ENCODE peak calls at places on chromosomes 2 and 18, in eight cellular contexts. P is A549, Z is colonic mucosa, O is GM12864, D is GM20000, B is foreskin fibroblast, V is choroid plexus epithelial cell, J is PC-3. M is an unnamed sample.
A peak's percentile ranks its signal among the peaks of the same experiment; 100 is the strongest.

GRCh38 chr18:63078471-63078870 is 241.1 kb downstream of the BCL2 start:
- DNase-seq in B (no peak), V (no peak), J (no peak), D (peak; percentile 62), P (no peak), O (peak; percentile 92), Z (no peak), M (no peak)

GRCh38 chr2:30237346-30238142 is 6.2 kb downstream of the LBH start:
- DNase-seq in Z (no peak), B (no peak), D (no peak), P (no peak), V (no peak), O (no peak), J (no peak), M (no peak)

GRCh38 chr18:21359746-21360145 is 117.7 kb downstream of the GREB1L start:
- DNase-seq in J (peak; percentile 18), D (no peak), V (no peak), O (no peak), B (no peak), Z (no peak), P (no peak), M (peak; percentile 30)

GRCh38 chr18:57759650-57760049 is 43.5 kb downstream of the ATP8B1 start:
- DNase-seq in J (no peak), B (no peak), D (no peak), O (no peak), V (peak; percentile 66), Z (no peak), P (no peak), M (no peak)

GRCh38 chr2:128664499-128664971 is 345.9 kb upstream of the HS6ST1 start:
- DNase-seq in B (no peak), J (no peak), V (peak; percentile 74), P (no peak), O (no peak), Z (no peak), D (no peak), M (no peak)

GRCh38 chr2:113406114-113406513 is 31.4 kb upstream of the ZNG1B start:
- DNase-seq in O (peak; percentile 24), D (no peak), P (no peak), V (no peak), Z (no peak), J (no peak), B (no peak), M (no peak)

GRCh38 chr18:51248685-51249084 is 51.2 kb upstream of the MEX3C start:
- DNase-seq in B (no peak), O (no peak), D (no peak), V (no peak), P (no peak), Z (no peak), J (no peak), M (no peak)

GRCh38 chr2:54000524-54000923 is 29.7 kb upstream of the PSME4 start:
- DNase-seq in V (peak; percentile 31), Z (no peak), O (no peak), B (no peak), P (no peak), D (no peak), J (no peak), M (no peak)

GRCh38 chr2:230843130-230843529 is 21.6 kb upstream of the ITM2C start:
- DNase-seq in V (no peak), P (no peak), D (no peak), B (no peak), O (no peak), Z (peak; percentile 57), J (no peak), M (no peak)

GRCh38 chr2:1707771-1708351 is 36.5 kb downstream of the PXDN start:
- DNase-seq in P (no peak), D (no peak), Z (peak; percentile 72), O (no peak), B (peak; percentile 98), J (peak; percentile 98), V (peak; percentile 75), M (peak; percentile 91)

GRCh38 chr2:230961091-230961491 is 34.8 kb upstream of the SPATA3 start:
- DNase-seq in Z (peak; percentile 56), O (no peak), B (no peak), P (no peak), V (peak; percentile 69), J (no peak), D (no peak), M (no peak)

GRCh38 chr2:207113403-207113802 is 52.3 kb downstream of the KLF7 start:
- DNase-seq in J (no peak), B (no peak), V (no peak), P (no peak), D (no peak), O (no peak), Z (no peak), M (no peak)

GRCh38 chr2:46448656-46449055 is 30.7 kb upstream of the TMEM247 start:
- DNase-seq in B (peak; percentile 36), O (no peak), V (peak; percentile 38), Z (no peak), D (no peak), P (no peak), J (peak; percentile 12), M (no peak)

GRCh38 chr18:79863946-79864725 is 66.4 kb downstream of the KCNG2 start:
- DNase-seq in Z (peak; percentile 11), B (no peak), D (no peak), P (no peak), V (no peak), O (no peak), J (no peak), M (no peak)

GRCh38 chr18:12520442-12520992 is 112.8 kb downstream of the PRELID3A start:
- DNase-seq in D (no peak), O (no peak), B (peak; percentile 25), Z (no peak), V (peak; percentile 34), J (no peak), P (no peak), M (no peak)

GRCh38 chr18:11982981-11983380 is 1.7 kb downstream of the IMPA2 start:
- DNase-seq in P (no peak), V (no peak), O (no peak), D (no peak), B (no peak), Z (peak; percentile 54), J (no peak), M (no peak)

GRCh38 chr18:48698707-48699106 is 159.9 kb downstream of the CTIF start:
- DNase-seq in V (no peak), D (no peak), J (no peak), P (no peak), Z (no peak), O (no peak), B (no peak), M (no peak)

GRCh38 chr18:4807495-4808293 is 352.6 kb upstream of the DLGAP1 start:
- DNase-seq in J (no peak), V (no peak), Z (no peak), O (no peak), D (no peak), P (no peak), B (no peak), M (no peak)

DNA sequence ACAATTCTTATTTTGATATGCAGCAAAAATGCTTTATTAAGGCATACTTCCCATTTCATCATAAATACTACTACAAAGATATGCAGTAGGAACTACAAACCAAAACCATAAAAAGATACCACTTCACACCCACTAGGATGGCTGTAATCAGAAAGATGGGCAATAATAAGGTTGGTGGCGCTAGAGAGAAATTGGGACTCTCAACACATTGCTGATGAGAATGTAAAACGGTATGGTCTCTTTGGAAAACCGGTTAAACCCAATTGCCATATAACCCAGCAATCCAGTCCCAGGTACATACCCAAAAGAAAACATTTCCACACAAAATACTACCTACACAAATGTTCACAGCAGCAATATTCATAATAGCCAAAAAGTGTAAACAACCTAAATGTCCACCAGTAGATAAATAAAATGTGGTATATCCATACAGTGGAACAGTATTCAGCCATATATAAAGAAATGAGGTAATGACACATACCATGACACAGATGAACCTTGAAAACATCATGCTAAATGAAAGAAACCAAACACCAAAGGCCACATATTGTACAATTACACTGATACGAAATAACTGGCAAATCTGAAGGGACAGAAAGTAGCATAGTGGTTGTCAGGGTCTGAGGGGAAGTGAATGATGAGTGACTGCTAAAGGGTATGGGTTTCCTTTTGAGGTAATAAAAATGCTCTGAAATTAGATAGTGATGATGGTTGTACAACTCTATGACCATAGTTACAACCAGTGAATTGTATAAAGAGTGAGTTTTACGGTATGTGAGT is 12.7 kb downstream of the SP3 start:
- DNase-seq in D (no peak), J (no peak), O (no peak), B (no peak), Z (no peak), V (no peak), P (no peak), M (no peak)
- TF ChIP-seq CTCF in D (no peak), J (peak; percentile 37), O (peak; percentile 10), B (no peak), Z (no peak), V (no peak), P (no peak), M (peak; percentile 28)

DNA sequence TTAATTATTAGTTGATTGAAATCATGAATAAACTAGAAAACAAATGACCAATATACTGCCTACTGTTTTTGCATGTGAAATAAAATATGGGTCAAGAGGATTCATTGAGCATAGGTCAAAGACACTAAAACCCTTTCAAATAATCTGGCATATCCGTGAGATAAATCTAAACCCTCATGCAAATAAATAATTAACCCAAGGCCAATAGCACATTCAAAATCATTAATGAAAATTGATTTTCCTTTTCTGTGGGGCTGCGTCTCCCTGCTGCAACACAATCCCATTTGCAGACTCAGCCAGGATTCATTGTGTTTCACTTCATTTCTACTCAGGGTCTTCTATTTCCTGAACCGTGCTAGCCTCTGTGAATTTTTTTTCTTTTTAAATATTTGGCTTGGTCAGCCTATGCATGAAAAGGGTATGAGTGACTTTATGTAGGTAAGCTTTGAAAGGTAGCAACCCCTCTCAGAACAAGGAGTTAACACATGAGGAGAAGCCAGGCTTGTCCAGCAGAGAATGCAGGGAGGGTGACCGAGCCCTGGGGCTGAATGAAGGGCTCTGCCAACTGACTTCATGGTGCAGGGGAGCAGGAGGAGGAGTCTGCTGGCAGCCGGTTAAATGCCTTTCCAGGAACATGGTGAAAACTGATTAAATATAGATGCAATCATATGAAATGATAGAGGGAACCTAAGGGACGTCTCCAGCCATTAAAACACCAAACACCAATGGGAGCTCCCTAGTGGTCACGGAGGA is 10.3 kb upstream of the CTAGE1 start:
- DNase-seq in O (no peak), J (no peak), V (no peak), B (no peak), Z (no peak), P (no peak), D (no peak), M (no peak)
- TF ChIP-seq CTCF in O (no peak), J (no peak), V (no peak), B (no peak), Z (no peak), P (no peak), D (no peak), M (no peak)

GRCh38 chr2:200577000-200577399 is 8.8 kb upstream of the AOX1 start:
- DNase-seq in B (no peak), Z (no peak), V (no peak), J (no peak), P (no peak), D (no peak), O (no peak), M (no peak)
- TF ChIP-seq CTCF in B (no peak), Z (no peak), V (peak; percentile 33), J (no peak), P (no peak), D (no peak), O (no peak), M (peak; percentile 61)

DNA sequence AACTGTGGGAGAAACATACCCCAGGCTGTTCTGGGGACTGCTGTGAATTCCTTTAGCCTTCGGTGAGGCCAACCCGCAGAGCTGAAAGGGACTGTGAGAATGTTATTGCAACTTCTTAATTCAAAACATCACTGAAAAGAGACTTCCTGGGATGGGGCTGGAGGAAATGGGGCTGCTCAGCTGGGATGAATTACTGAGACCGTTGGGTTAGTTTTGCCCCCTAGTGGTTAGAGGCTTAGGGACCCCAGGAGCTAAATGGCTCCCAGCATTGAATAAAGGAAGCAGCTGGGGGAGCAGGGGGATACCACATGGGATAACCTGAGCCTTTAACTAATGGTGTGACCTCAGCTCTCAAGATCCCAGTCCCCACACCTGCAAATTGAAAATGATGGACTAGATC is 941.1 kb upstream of the FANCL start:
- DNase-seq in O (no peak), P (peak; percentile 10), Z (no peak), J (peak; percentile 35), V (peak; percentile 68), B (peak; percentile 71), D (peak; percentile 7), M (no peak)
- TF ChIP-seq CTCF in O (peak; percentile 59), P (peak; percentile 31), Z (peak; percentile 9), J (peak; percentile 58), V (peak; percentile 81), B (peak; percentile 65), D (peak; percentile 12), M (peak; percentile 64)